ENCODE peak calls at places on chromosomes 11 and 22, in four cellular contexts. L, D, N and E are unnamed samples.

GRCh38 chr22:37610480-37611148 is 2.0 kb downstream of the GGA1 start:
- DNase-seq in L (peak), D (no peak), N (no peak), E (no peak)

GRCh38 chr22:19115628-19116027 is 6.6 kb downstream of the DGCR2 start:
- DNase-seq in L (peak), D (no peak), N (no peak), E (no peak)

GRCh38 chr11:126570489-126570888 is 215.0 kb downstream of the ST3GAL4 start:
- DNase-seq in L (no peak), D (no peak), N (no peak), E (no peak)

GRCh38 chr11:105937331-105937730 is 84.7 kb downstream of the MSANTD4 start:
- DNase-seq in L (no peak), D (no peak), N (peak), E (no peak)

GRCh38 chr22:44588348-44588747 is 90.3 kb upstream of the RTL6 start:
- DNase-seq in L (no peak), D (no peak), N (no peak), E (no peak)

GRCh38 chr22:19816372-19817119 is 38.1 kb downstream of the GNB1L start:
- DNase-seq in L (no peak), D (no peak), N (no peak), E (no peak)

GRCh38 chr11:59088164-59088563 is 2.1 kb downstream of the GLYATL1B start:
- DNase-seq in L (no peak), D (no peak), N (no peak), E (no peak)

GRCh38 chr22:48800036-48800885 is 1027.4 kb downstream of the BRD1 start:
- DNase-seq in L (no peak), D (no peak), N (no peak), E (no peak)

GRCh38 chr22:25154686-25154999 is 45.0 kb upstream of the CRYBB3 start:
- DNase-seq in L (no peak), D (no peak), N (no peak), E (no peak)

GRCh38 chr11:30488304-30488998 is 97.7 kb downstream of the MPPED2 start:
- DNase-seq in L (no peak), D (no peak), N (peak), E (no peak)

GRCh38 chr11:128503231-128503991 is 83.9 kb downstream of the ETS1 start:
- DNase-seq in L (no peak), D (peak), N (peak), E (no peak)

GRCh38 chr22:32584650-32585049 is 110.0 kb downstream of the FBXO7 start:
- DNase-seq in L (no peak), D (no peak), N (no peak), E (no peak)

GRCh38 chr11:102476069-102476468 is 23.5 kb upstream of the TMEM123 start:
- DNase-seq in L (no peak), D (no peak), N (no peak), E (no peak)

GRCh38 chr11:128188346-128189115 is 398.8 kb downstream of the ETS1 start:
- DNase-seq in L (no peak), D (no peak), N (peak), E (no peak)

GRCh38 chr11:12223771-12224536 is 113.6 kb downstream of the MICAL2 start:
- DNase-seq in L (peak), D (no peak), N (no peak), E (no peak)

GRCh38 chr22:42217019-42217751 is 53.3 kb downstream of the TCF20 start:
- DNase-seq in L (no peak), D (no peak), N (no peak), E (no peak)

GRCh38 chr22:44755956-44756361 is 3.6 kb downstream of the ARHGAP8 start:
- DNase-seq in L (no peak), D (no peak), N (no peak), E (no peak)

GRCh38 chr22:32053165-32053755 is 10.2 kb downstream of the SLC5A1 start:
- DNase-seq in L (peak), D (no peak), N (no peak), E (no peak)

DNA sequence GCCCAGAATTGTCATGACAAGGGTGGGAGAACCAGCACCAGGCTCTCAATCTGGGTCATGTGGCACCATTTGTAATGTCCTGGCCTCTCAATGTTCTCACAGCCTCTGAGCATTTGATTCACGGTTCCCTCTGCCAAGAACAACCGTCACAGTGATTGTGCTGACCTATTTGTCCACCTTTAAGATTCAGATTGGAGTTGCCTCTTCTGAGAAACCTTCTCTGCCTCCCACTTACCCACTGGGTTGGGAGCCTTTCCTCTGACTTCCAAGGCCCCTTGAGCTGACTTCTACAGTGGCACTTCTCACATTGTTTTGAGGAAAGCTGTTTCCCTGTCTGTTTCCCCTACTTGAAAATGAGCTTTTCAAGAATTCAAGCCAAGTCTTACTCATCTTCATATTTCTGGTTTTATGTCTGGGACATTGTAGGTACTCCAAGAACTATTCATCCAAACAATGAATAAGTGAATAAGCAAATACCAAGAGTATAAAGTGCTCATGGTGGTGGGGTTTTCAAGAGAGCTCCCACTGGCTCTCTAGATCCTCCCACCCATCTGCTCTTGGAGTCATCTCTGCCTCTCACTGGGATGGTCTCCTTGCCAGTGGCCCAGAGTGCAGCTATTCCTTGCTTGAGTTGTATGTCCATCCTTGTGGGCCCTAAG is 126.4 kb upstream of the E2F8 start:
- DNase-seq in L (no peak), D (no peak), N (peak), E (no peak)
- TF ChIP-seq CTCF in L (no peak), D (no peak), N (no peak), E (no peak)

DNA sequence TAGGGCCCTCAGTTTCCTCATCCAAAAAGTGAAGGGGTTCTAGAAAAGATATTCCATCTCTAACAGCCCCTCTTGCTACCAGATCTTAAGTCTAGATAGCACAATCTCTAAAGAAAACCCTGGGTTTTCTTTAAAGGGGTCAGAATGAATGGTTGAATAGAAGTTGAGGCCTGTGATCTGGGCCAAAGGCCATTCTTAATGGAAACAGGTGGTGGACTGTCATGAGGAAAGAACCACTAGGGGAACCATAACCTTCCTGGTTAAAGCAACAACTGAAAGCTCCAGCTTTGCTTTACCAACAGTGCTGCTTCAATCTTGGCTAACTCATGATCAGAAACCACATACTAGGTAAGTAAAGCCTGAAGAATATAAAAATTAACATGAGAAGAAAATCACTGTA is 1.8 kb downstream of the CELF1 start:
- DNase-seq in L (peak), D (no peak), N (no peak), E (no peak)
- TF ChIP-seq CTCF in L (peak), D (no peak), N (peak), E (peak)

GRCh38 chr11:119491753-119492455 is 68.9 kb upstream of the THY1 start:
- DNase-seq in L (no peak), D (no peak), N (peak), E (no peak)
- TF ChIP-seq CTCF in L (no peak), D (no peak), N (peak), E (peak)

GRCh38 chr11:86355256-86355655 is 19.4 kb upstream of the CCDC81 start:
- DNase-seq in L (no peak), D (no peak), N (no peak), E (no peak)
- TF ChIP-seq CTCF in L (no peak), D (no peak), N (no peak), E (no peak)

DNA sequence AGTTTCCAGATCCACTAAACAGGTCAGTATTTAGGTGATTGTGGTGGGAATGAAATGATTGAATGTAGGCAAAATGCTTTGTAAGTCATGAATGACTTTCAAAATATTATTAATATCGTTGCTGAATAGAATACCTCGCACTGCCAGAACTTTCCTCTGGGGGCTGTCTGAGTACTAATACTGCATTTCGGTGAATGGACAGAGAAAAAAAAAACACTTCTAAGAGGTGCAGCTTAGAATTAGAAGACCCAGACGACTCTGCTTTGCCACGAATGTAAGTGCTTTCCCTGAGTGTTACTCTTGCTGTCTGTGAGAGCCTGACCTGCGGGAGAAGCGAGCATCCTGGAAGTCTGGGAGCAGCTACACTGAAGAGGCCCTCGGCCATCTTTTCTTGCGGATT is 95.0 kb downstream of the SCN3B start:
- DNase-seq in L (no peak), D (no peak), N (peak), E (no peak)
- TF ChIP-seq CTCF in L (no peak), D (no peak), N (peak), E (peak)

DNA sequence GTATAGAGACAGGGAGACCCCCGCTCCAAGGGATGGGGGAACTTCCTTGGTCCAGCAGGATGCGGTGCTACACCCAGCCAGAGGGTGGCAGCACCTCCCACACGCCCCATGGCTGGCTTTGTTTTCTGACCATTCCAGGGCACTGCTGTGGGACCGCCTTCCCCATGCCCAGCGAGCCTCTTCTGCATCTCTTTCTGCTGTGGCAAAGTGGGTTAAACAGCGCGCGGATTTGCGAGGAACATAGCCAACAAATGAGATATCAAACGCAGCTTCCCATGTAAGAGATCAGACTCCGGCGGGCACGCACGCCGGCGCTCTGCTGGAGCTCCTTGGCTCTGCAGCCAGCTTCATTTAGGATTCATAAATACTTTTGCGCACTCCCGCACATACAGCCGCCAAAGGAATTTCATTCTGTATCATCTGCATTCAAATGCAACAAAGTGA is 485.8 kb upstream of the CADM1 start:
- DNase-seq in L (peak), D (no peak), N (no peak), E (peak)
- TF ChIP-seq CTCF in L (peak), D (no peak), N (peak), E (peak)